ENCODE peak calls at places on chromosomes 11 and 22, in ten cellular contexts. H is pons; P is stimulated activated CD4-positive, alpha-beta T cell treated with anti-CD3 and anti-CD28 coated beads, TNF-alpha, amount 100 ng/mL, for 1 hour; W is NCI-H460; S is posterior cingulate gyrus; Q is kidney glomerular epithelial cell; Y is GM12865; M is substantia nigra; J is midbrain; Z is anterior cingulate cortex. T is an unnamed sample.

GRCh38 chr11:10809373-10810199 is 860 bp upstream of the EIF4G2 start:
- DNase-seq in J (peak; percentile 69), M (no peak), P (no peak), Z (peak; percentile 64), Y (peak; percentile 64), S (no peak), W (peak; percentile 28), Q (peak; percentile 64), H (no peak), T (no peak)

GRCh38 chr22:43823353-43823908 is 11.3 kb upstream of the EFCAB6 start:
- DNase-seq in H (no peak), P (no peak), M (no peak), S (no peak), Y (no peak), Z (no peak), J (no peak), Q (peak; percentile 84), W (no peak), T (no peak)

GRCh38 chr11:80606726-80607125 is 1165.9 kb upstream of the TENM4 start:
- DNase-seq in Y (no peak), W (no peak), Q (no peak), P (no peak), Z (no peak), M (no peak), H (peak; percentile 58), J (no peak), S (no peak), T (no peak)

GRCh38 chr11:70018816-70019215 is 59.3 kb upstream of the ANO1 start:
- DNase-seq in M (no peak), Z (no peak), J (no peak), W (no peak), Y (no peak), S (no peak), H (no peak), P (no peak), Q (no peak), T (no peak)

GRCh38 chr11:126102436-126102894 is 39.8 kb upstream of the CDON start:
- DNase-seq in P (no peak), W (no peak), S (no peak), J (no peak), M (no peak), Z (no peak), Y (peak; percentile 53), Q (no peak), H (no peak), T (no peak)

GRCh38 chr22:19884954-19885751 is 30.5 kb upstream of the GNB1L start:
- DNase-seq in Q (no peak), P (no peak), M (no peak), Z (no peak), S (no peak), J (no peak), W (no peak), H (no peak), Y (no peak), T (no peak)

GRCh38 chr11:132590554-132590953 is 941.7 kb downstream of the OPCML start:
- DNase-seq in Y (no peak), S (no peak), W (no peak), H (no peak), P (no peak), M (no peak), Z (no peak), J (no peak), Q (no peak), T (no peak)

GRCh38 chr11:120339394-120339890 is 3.2 kb downstream of the ARHGEF12 start:
- DNase-seq in Y (no peak), Q (peak; percentile 69), J (peak; percentile 69), M (peak; percentile 35), H (peak; percentile 91), P (no peak), S (no peak), Z (no peak), W (no peak), T (no peak)

GRCh38 chr11:117443269-117444186 is 115.9 kb downstream of the CEP164 start:
- DNase-seq in P (no peak), S (peak; percentile 58), Q (no peak), Z (peak; percentile 9), Y (peak; percentile 35), M (peak; percentile 77), H (peak; percentile 57), J (peak; percentile 73), W (peak; percentile 7), T (peak; percentile 66)

GRCh38 chr11:127624455-127624854 is 623.9 kb upstream of the KIRREL3 start:
- DNase-seq in J (no peak), Q (peak; percentile 1), H (no peak), Y (no peak), W (no peak), S (peak; percentile 53), M (no peak), Z (no peak), P (no peak), T (no peak)